ENCODE peak calls at places on chromosomes 5 and 9, in eight cellular contexts. P is GM18507, E is choroid plexus epithelial cell, F is EH, H is endothelial cell, K is KBM-7, M is stromal cell of bone marrow, G is nephron progenitor cell. S is an unnamed sample.

GRCh38 chr5:131416729-131417128 is 152.9 kb downstream of the CDC42SE2 start:
- DNase-seq in P (no peak), E (no peak), F (no peak), H (no peak), K (no peak), M (no peak), G (no peak), S (no peak)

GRCh38 chr9:132041825-132042224 is 37.8 kb downstream of the MED27 start:
- DNase-seq in P (no peak), E (no peak), F (no peak), H (no peak), K (no peak), M (no peak), G (no peak), S (no peak)

GRCh38 chr5:160833806-160834205 is 18.2 kb downstream of the ATP10B start:
- DNase-seq in P (no peak), E (no peak), F (no peak), H (no peak), K (no peak), M (peak), G (no peak), S (no peak)

GRCh38 chr9:93098236-93098946 is 2.4 kb downstream of the CARD19 start:
- DNase-seq in P (no peak), E (peak), F (peak), H (no peak), K (peak), M (peak), G (no peak), S (peak)

GRCh38 chr5:78887384-78888118 is 97.6 kb downstream of the ARSB start:
- DNase-seq in P (no peak), E (peak), F (no peak), H (no peak), K (peak), M (no peak), G (no peak), S (no peak)

GRCh38 chr9:86483496-86483895 is 129.3 kb upstream of the TUT7 start:
- DNase-seq in P (no peak), E (no peak), F (no peak), H (no peak), K (no peak), M (no peak), G (no peak), S (no peak)

GRCh38 chr9:76562511-76562911 is 103.5 kb downstream of the GCNT1 start:
- DNase-seq in P (no peak), E (peak), F (peak), H (no peak), K (no peak), M (peak), G (no peak), S (no peak)

GRCh38 chr5:171961117-171961516 is 45.3 kb downstream of the FBXW11 start:
- DNase-seq in P (no peak), E (no peak), F (no peak), H (no peak), K (no peak), M (no peak), G (no peak), S (no peak)

GRCh38 chr9:71663216-71663615 is 105.1 kb downstream of the CEMIP2 start:
- DNase-seq in P (no peak), E (no peak), F (peak), H (no peak), K (no peak), M (no peak), G (no peak), S (no peak)

GRCh38 chr5:98108497-98108896 is 665.0 kb upstream of the RGMB start:
- DNase-seq in P (no peak), E (peak), F (peak), H (no peak), K (no peak), M (peak), G (no peak), S (no peak)

GRCh38 chr9:132946624-132947295 is 2.3 kb upstream of the TSC1 start:
- DNase-seq in P (no peak), E (peak), F (peak), H (no peak), K (no peak), M (no peak), G (peak), S (no peak)

GRCh38 chr5:104734046-104734445 is 1171.5 kb upstream of the NUDT12 start:
- DNase-seq in P (no peak), E (no peak), F (no peak), H (no peak), K (no peak), M (no peak), G (no peak), S (no peak)

GRCh38 chr5:108747111-108748009 is at the start of gene FER:
- DNase-seq in P (no peak), E (peak), F (peak), H (peak), K (peak), M (peak), G (no peak), S (no peak)

GRCh38 chr5:72557147-72557501 is 49.9 kb upstream of the ZNF366 start:
- DNase-seq in P (no peak), E (no peak), F (no peak), H (no peak), K (no peak), M (no peak), G (no peak), S (no peak)

GRCh38 chr5:129629581-129629980 is 118.3 kb upstream of the MINAR2 start:
- DNase-seq in P (no peak), E (no peak), F (no peak), H (no peak), K (no peak), M (no peak), G (no peak), S (no peak)

GRCh38 chr5:68331202-68332108 is 115.9 kb downstream of the PIK3R1 start:
- DNase-seq in P (no peak), E (peak), F (peak), H (no peak), K (peak), M (no peak), G (no peak), S (peak)

GRCh38 chr5:157384971-157385709 is 74.9 kb upstream of the NIPAL4 start:
- DNase-seq in P (no peak), E (peak), F (peak), H (peak), K (no peak), M (peak), G (no peak), S (no peak)

GRCh38 chr5:154702477-154702876 is 52.7 kb upstream of the LARP1 start:
- DNase-seq in P (no peak), E (no peak), F (no peak), H (no peak), K (no peak), M (no peak), G (no peak), S (no peak)

GRCh38 chr5:95818181-95819147 is 4.1 kb downstream of the GLRX start:
- DNase-seq in P (no peak), E (no peak), F (no peak), H (no peak), K (peak), M (no peak), G (no peak), S (peak)

GRCh38 chr9:97982191-97982718 is 886 bp upstream of the ANP32B start:
- DNase-seq in P (no peak), E (peak), F (no peak), H (no peak), K (no peak), M (no peak), G (peak), S (no peak)

GRCh38 chr5:146188358-146188757 is 5.9 kb upstream of the LARS1 start:
- DNase-seq in P (no peak), E (no peak), F (peak), H (no peak), K (no peak), M (no peak), G (no peak), S (no peak)

GRCh38 chr9:127114606-127115005 is 7.8 kb downstream of the ANGPTL2 start:
- DNase-seq in P (no peak), E (no peak), F (no peak), H (no peak), K (no peak), M (no peak), G (no peak), S (no peak)

GRCh38 chr5:67211926-67212325 is 15.3 kb upstream of the CD180 start:
- DNase-seq in P (no peak), E (peak), F (peak), H (no peak), K (no peak), M (peak), G (no peak), S (no peak)

GRCh38 chr5:179955630-179956029 is 47.9 kb upstream of the TBC1D9B start:
- DNase-seq in P (no peak), E (no peak), F (no peak), H (no peak), K (no peak), M (no peak), G (no peak), S (no peak)

GRCh38 chr5:92581249-92581648 is 999.8 kb downstream of the NR2F1-AS1 start:
- DNase-seq in P (no peak), E (no peak), F (no peak), H (no peak), K (no peak), M (no peak), G (no peak), S (no peak)

GRCh38 chr5:87069974-87070608 is 197.6 kb upstream of the RASA1 start:
- DNase-seq in P (no peak), E (peak), F (peak), H (peak), K (peak), M (peak), G (no peak), S (peak)

GRCh38 chr9:109027176-109027575 is 13.9 kb upstream of the CTNNAL1 start:
- DNase-seq in P (no peak), E (no peak), F (no peak), H (no peak), K (no peak), M (no peak), G (no peak), S (no peak)

GRCh38 chr5:73448451-73449136 is at the start of gene FOXD1:
- DNase-seq in P (no peak), E (peak), F (peak), H (peak), K (peak), M (peak), G (peak), S (no peak)

GRCh38 chr5:5951953-5952352 is 426.4 kb downstream of the MED10 start:
- DNase-seq in P (no peak), E (no peak), F (no peak), H (no peak), K (no peak), M (no peak), G (no peak), S (no peak)

GRCh38 chr5:146828385-146828784 is 50.2 kb downstream of the PPP2R2B start:
- DNase-seq in P (no peak), E (no peak), F (peak), H (no peak), K (no peak), M (no peak), G (no peak), S (no peak)

S was measured in midbrain.